ENCODE peak calls at places on chromosomes 12 and 14, in seven cellular contexts. One of them, this sample, is unnamed.
A peak's percentile ranks its signal among the peaks of the same experiment; 100 is the strongest.

GRCh38 chr12:96140110-96140509 is 54.1 kb upstream of the ELK3 start:
- DNase-seq in HCT116: no peak
- DNase-seq in fibroblast of mammary gland: peak; percentile 93
- DNase-seq in hepatocyte: peak; percentile 19
- DNase-seq in tibial artery: no peak
- DNase-seq in transverse colon: no peak
- DNase-seq in A673: peak; percentile 52
- DNase-seq in this sample: no peak

GRCh38 chr12:121114019-121114639 is 18.5 kb upstream of the P2RX7 start:
- DNase-seq in fibroblast of mammary gland: no peak
- DNase-seq in hepatocyte: no peak
- DNase-seq in tibial artery: no peak
- DNase-seq in A673: no peak
- DNase-seq in transverse colon: no peak
- DNase-seq in HCT116: no peak
- DNase-seq in this sample: no peak

GRCh38 chr14:104632781-104633180 is 28.2 kb upstream of the TMEM179 start:
- DNase-seq in A673: no peak
- DNase-seq in HCT116: no peak
- DNase-seq in tibial artery: no peak
- DNase-seq in fibroblast of mammary gland: no peak
- DNase-seq in hepatocyte: no peak
- DNase-seq in transverse colon: no peak
- DNase-seq in this sample: no peak

GRCh38 chr12:30979371-30980259 is 53.1 kb downstream of the TSPAN11 start:
- DNase-seq in hepatocyte: no peak
- DNase-seq in fibroblast of mammary gland: peak; percentile 28
- DNase-seq in A673: peak; percentile 27
- DNase-seq in transverse colon: no peak
- DNase-seq in HCT116: no peak
- DNase-seq in tibial artery: no peak
- DNase-seq in this sample: no peak

GRCh38 chr12:108798551-108799221 is 58.7 kb downstream of the SSH1 start:
- DNase-seq in transverse colon: peak; percentile 33
- DNase-seq in tibial artery: no peak
- DNase-seq in fibroblast of mammary gland: peak; percentile 72
- DNase-seq in hepatocyte: no peak
- DNase-seq in A673: no peak
- DNase-seq in HCT116: no peak
- DNase-seq in this sample: no peak

GRCh38 chr12:131673519-131674265 is 37.2 kb upstream of the SFSWAP start:
- DNase-seq in transverse colon: no peak
- DNase-seq in HCT116: no peak
- DNase-seq in tibial artery: no peak
- DNase-seq in fibroblast of mammary gland: peak; percentile 70
- DNase-seq in hepatocyte: no peak
- DNase-seq in A673: no peak
- DNase-seq in this sample: no peak

GRCh38 chr12:57008113-57008687 is 1.9 kb upstream of the ZBTB39 start:
- DNase-seq in HCT116: peak; percentile 52
- DNase-seq in fibroblast of mammary gland: peak; percentile 76
- DNase-seq in tibial artery: no peak
- DNase-seq in hepatocyte: peak; percentile 75
- DNase-seq in transverse colon: no peak
- DNase-seq in A673: peak; percentile 82
- DNase-seq in this sample: no peak

GRCh38 chr12:115813256-115813655 is 464.2 kb downstream of the MED13L start:
- DNase-seq in hepatocyte: peak; percentile 64
- DNase-seq in HCT116: no peak
- DNase-seq in tibial artery: no peak
- DNase-seq in fibroblast of mammary gland: no peak
- DNase-seq in transverse colon: peak; percentile 13
- DNase-seq in A673: no peak
- DNase-seq in this sample: no peak

GRCh38 chr14:30581283-30581625 is 22.3 kb downstream of the G2E3 start:
- DNase-seq in transverse colon: no peak
- DNase-seq in A673: no peak
- DNase-seq in tibial artery: no peak
- DNase-seq in fibroblast of mammary gland: no peak
- DNase-seq in HCT116: no peak
- DNase-seq in hepatocyte: no peak
- DNase-seq in this sample: no peak

DNA sequence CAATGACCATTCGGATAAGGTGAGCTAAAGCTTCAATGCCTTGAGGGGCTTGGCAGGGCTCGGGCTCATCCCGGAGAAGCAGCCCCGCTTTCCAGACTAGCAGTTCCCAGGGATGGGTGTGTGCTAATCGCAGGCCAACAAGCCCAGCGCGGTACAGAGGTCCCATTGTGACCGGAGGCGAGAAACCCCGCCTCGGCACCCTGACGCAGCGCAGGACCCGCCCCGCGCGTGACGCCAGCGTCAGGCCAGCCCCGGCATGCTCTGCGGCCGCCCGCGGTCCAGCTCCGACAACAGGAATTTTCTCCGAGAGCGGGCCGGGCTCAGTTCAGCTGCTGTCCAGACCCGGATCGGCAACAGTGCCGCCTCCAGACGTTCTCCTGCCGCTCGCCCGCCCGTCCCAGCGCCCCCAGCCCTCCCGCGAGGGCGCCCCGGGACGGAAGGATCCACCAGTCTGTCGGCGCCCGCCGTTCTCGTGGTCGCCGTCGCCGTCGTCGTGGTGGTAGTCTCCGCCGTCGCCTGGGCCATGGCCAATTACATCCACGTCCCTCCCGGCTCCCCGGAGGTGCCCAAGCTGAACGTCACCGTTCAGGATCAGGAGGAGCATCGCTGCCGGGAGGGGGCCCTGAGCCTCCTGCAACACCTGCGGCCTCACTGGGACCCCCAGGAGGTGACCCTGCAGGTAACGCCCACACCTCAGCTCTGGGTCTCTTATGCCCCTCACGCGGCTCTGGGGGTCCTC is at the start of gene ETNK1:
- DNase-seq in A673: peak; percentile 93
- DNase-seq in hepatocyte: peak; percentile 97
- DNase-seq in tibial artery: peak; percentile 93
- DNase-seq in HCT116: peak; percentile 79
- DNase-seq in transverse colon: peak; percentile 97
- DNase-seq in fibroblast of mammary gland: peak; percentile 90
- DNase-seq in this sample: peak; percentile 94
- TF ChIP-seq CTCF in A673: no peak
- TF ChIP-seq CTCF in hepatocyte: no peak
- TF ChIP-seq CTCF in tibial artery: no peak
- TF ChIP-seq CTCF in HCT116: no peak
- TF ChIP-seq CTCF in transverse colon: peak; percentile 23
- TF ChIP-seq CTCF in fibroblast of mammary gland: no peak
- TF ChIP-seq CTCF in this sample: no peak

GRCh38 chr14:99595034-99595433 is 9.0 kb downstream of the CCDC85C start:
- DNase-seq in transverse colon: no peak
- DNase-seq in HCT116: no peak
- DNase-seq in hepatocyte: no peak
- DNase-seq in A673: no peak
- DNase-seq in tibial artery: no peak
- DNase-seq in fibroblast of mammary gland: no peak
- DNase-seq in this sample: no peak

GRCh38 chr14:99596772-99597171 is 7.2 kb downstream of the CCDC85C start:
- DNase-seq in transverse colon: peak; percentile 71
- DNase-seq in tibial artery: no peak
- DNase-seq in hepatocyte: peak; percentile 54
- DNase-seq in HCT116: no peak
- DNase-seq in A673: no peak
- DNase-seq in fibroblast of mammary gland: no peak
- DNase-seq in this sample: no peak

GRCh38 chr14:99595524-99595923 is 8.5 kb downstream of the CCDC85C start:
- DNase-seq in tibial artery: no peak
- DNase-seq in fibroblast of mammary gland: no peak
- DNase-seq in transverse colon: no peak
- DNase-seq in A673: no peak
- DNase-seq in HCT116: no peak
- DNase-seq in hepatocyte: no peak
- DNase-seq in this sample: no peak

GRCh38 chr14:99597911-99598600 is 6.0 kb downstream of the CCDC85C start:
- DNase-seq in transverse colon: no peak
- DNase-seq in tibial artery: no peak
- DNase-seq in A673: no peak
- DNase-seq in hepatocyte: no peak
- DNase-seq in HCT116: no peak
- DNase-seq in fibroblast of mammary gland: no peak
- DNase-seq in this sample: no peak

GRCh38 chr14:99596071-99596627 is 7.9 kb downstream of the CCDC85C start:
- DNase-seq in hepatocyte: no peak
- DNase-seq in tibial artery: no peak
- DNase-seq in fibroblast of mammary gland: no peak
- DNase-seq in A673: no peak
- DNase-seq in transverse colon: peak; percentile 61
- DNase-seq in HCT116: no peak
- DNase-seq in this sample: no peak
- H3K4me3 ChIP-seq in hepatocyte: no peak overlapping the region
- H3K4me3 ChIP-seq in tibial artery: no peak overlapping the region
- H3K4me3 ChIP-seq in fibroblast of mammary gland: no peak overlapping the region
- H3K4me3 ChIP-seq in A673: no peak overlapping the region
- H3K4me3 ChIP-seq in transverse colon: no peak overlapping the region
- H3K4me3 ChIP-seq in HCT116: no peak overlapping the region
- H3K4me3 ChIP-seq in this sample: no peak overlapping the region

GRCh38 chr12:41514907-41515306 is 326.8 kb downstream of the PDZRN4 start:
- DNase-seq in fibroblast of mammary gland: no peak
- DNase-seq in tibial artery: no peak
- DNase-seq in hepatocyte: no peak
- DNase-seq in A673: peak; percentile 39
- DNase-seq in HCT116: peak; percentile 2
- DNase-seq in transverse colon: no peak
- DNase-seq in this sample: no peak
- TF ChIP-seq CTCF in fibroblast of mammary gland: peak; percentile 22
- TF ChIP-seq CTCF in tibial artery: no peak
- TF ChIP-seq CTCF in hepatocyte: no peak
- TF ChIP-seq CTCF in A673: peak; percentile 42
- TF ChIP-seq CTCF in HCT116: peak; percentile 53
- TF ChIP-seq CTCF in transverse colon: no peak
- TF ChIP-seq CTCF in this sample: no peak

GRCh38 chr14:20331048-20331613 is 1.9 kb downstream of the CCNB1IP1 start:
- DNase-seq in A673: no peak
- DNase-seq in HCT116: no peak
- DNase-seq in fibroblast of mammary gland: no peak
- DNase-seq in hepatocyte: no peak
- DNase-seq in tibial artery: no peak
- DNase-seq in transverse colon: no peak
- DNase-seq in this sample: no peak
- H3K4me3 ChIP-seq in A673: peak overlapping the region; percentile 21
- H3K4me3 ChIP-seq in HCT116: no peak overlapping the region
- H3K4me3 ChIP-seq in fibroblast of mammary gland: peak overlapping the region; percentile 16
- H3K4me3 ChIP-seq in hepatocyte: no peak overlapping the region
- H3K4me3 ChIP-seq in tibial artery: peak overlapping the region; percentile 64
- H3K4me3 ChIP-seq in transverse colon: no peak overlapping the region
- H3K4me3 ChIP-seq in this sample: peak overlapping the region; percentile 77

DNA sequence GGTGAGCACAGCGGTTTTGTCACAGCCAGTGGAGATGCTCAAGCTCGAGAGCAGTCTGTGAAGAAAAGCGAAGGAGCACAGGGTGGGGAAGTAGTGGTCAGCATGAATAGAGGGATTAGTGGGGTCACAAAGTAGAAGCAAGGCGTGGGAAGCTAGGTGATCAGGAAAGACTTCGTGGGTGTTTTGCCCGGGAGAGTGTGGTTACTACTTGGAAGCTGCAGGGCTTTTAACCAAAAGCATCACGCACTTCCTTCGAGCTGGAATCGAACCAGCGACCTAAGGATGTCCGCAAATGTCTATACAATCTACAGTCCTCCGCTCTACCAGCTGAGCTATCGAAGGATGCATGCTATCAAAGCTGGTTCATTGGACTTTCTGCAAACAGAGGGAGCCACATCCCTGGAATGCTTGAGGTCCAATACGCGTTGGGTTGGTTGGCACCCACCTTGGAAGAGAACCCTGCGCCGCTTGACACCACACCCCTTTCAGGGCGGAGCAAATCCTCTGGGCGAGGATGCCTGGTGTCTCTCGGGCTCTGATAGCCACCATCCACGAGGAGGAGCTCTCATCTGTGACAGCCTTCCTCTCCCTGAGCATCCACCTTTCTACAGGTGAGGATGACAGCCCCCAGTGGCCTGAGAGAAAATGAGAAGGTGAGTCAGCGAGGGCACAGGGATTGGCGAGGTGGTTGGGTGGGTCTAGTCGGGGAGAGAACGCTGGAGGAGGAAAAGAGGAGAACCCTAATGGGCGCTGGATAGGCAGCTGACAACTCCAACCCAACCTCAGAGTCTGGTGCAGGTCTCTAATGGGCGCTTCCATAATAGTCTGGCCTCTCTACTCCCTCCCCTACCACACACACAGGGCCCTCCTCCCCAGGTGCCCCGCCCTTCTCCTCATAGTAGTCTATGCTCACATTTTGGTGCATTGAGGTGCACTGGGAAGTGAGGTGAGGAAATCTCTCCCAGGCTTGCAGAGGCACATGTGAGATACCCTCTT is 16.0 kb upstream of the OR6S1 start:
- DNase-seq in transverse colon: no peak
- DNase-seq in hepatocyte: peak; percentile 70
- DNase-seq in A673: peak; percentile 39
- DNase-seq in HCT116: peak; percentile 96
- DNase-seq in tibial artery: no peak
- DNase-seq in fibroblast of mammary gland: peak; percentile 53
- DNase-seq in this sample: no peak
- TF ChIP-seq CTCF in transverse colon: no peak
- TF ChIP-seq CTCF in hepatocyte: peak; percentile 38
- TF ChIP-seq CTCF in A673: peak; percentile 28
- TF ChIP-seq CTCF in HCT116: peak; percentile 86
- TF ChIP-seq CTCF in tibial artery: no peak
- TF ChIP-seq CTCF in fibroblast of mammary gland: peak; percentile 17
- TF ChIP-seq CTCF in this sample: no peak

GRCh38 chr14:74955229-74955999 is at the start of gene PGF:
- DNase-seq in fibroblast of mammary gland: peak; percentile 18
- DNase-seq in transverse colon: peak; percentile 77
- DNase-seq in A673: peak; percentile 77
- DNase-seq in HCT116: peak; percentile 7
- DNase-seq in hepatocyte: peak; percentile 86
- DNase-seq in tibial artery: peak; percentile 67
- DNase-seq in this sample: peak; percentile 73
- H3K4me3 ChIP-seq in fibroblast of mammary gland: peak within 1 kb of the TSS; percentile 33
- H3K4me3 ChIP-seq in transverse colon: peak within 1 kb of the TSS; percentile 41
- H3K4me3 ChIP-seq in A673: peak within 1 kb of the TSS; percentile 92
- H3K4me3 ChIP-seq in HCT116: peak within 1 kb of the TSS; percentile 78
- H3K4me3 ChIP-seq in hepatocyte: peak within 1 kb of the TSS; percentile 41
- H3K4me3 ChIP-seq in tibial artery: peak within 1 kb of the TSS; percentile 69
- H3K4me3 ChIP-seq in this sample: peak within 1 kb of the TSS; percentile 66

DNA sequence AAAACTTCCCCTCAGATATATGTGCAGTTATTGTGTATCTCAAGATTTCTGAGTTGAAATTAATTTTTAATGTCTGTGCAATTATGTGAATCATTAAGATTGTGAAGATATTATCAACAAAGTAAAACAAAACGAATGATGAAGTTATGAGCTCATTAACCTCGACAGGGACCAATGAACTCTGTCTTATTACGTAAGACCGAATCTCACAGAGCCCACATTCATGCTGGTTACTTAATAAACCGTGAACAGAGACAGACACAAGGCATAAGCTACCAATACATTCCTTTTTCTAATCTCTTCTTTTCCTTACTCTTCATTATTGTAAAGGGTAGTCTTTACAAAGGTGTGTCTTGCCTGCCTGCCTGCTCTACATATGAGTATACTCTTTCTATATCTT is 568.7 kb downstream of the RPS29 start:
- DNase-seq in fibroblast of mammary gland: no peak
- DNase-seq in hepatocyte: no peak
- DNase-seq in tibial artery: no peak
- DNase-seq in transverse colon: no peak
- DNase-seq in A673: no peak
- DNase-seq in HCT116: no peak
- DNase-seq in this sample: no peak
- TF ChIP-seq CTCF in fibroblast of mammary gland: no peak
- TF ChIP-seq CTCF in hepatocyte: no peak
- TF ChIP-seq CTCF in tibial artery: no peak
- TF ChIP-seq CTCF in transverse colon: no peak
- TF ChIP-seq CTCF in A673: no peak
- TF ChIP-seq CTCF in HCT116: no peak
- TF ChIP-seq CTCF in this sample: no peak

This sample was measured in psoas muscle.